ENCODE peak calls at places on chromosomes 1 and 21, in six cellular contexts. I is PC-3, H is IMR-90, B is SJCRH30, X is right cardiac atrium, Y is hepatocyte. P is an unnamed sample. For H3K4me1, the result is how much of the 10 kb centered on the place peaks cover.

GRCh38 chr21:39845581-39846130 is 21.6 kb upstream of the PCP4 start:
- DNase-seq in X (no peak), Y (peak), B (peak), H (no peak), I (no peak), P (no peak)

GRCh38 chr1:201624741-201625646 is 86.1 kb downstream of the NAV1 start:
- DNase-seq in I (peak), B (no peak), X (no peak), H (peak), Y (no peak), P (no peak)

GRCh38 chr1:173210716-173211231 is 3.6 kb upstream of the TNFSF4 start:
- DNase-seq in I (no peak), Y (peak), H (no peak), B (no peak), X (no peak), P (no peak)

GRCh38 chr1:160022330-160023310 is 9.2 kb downstream of the PIGM start:
- DNase-seq in B (no peak), Y (no peak), X (no peak), I (peak), H (no peak), P (no peak)

GRCh38 chr1:52727956-52728656 is 1.9 kb downstream of the ZYG11B start:
- DNase-seq in Y (no peak), B (no peak), H (no peak), X (no peak), I (peak), P (no peak)

GRCh38 chr1:182278144-182279054 is 113.2 kb downstream of the GLUL start:
- DNase-seq in B (no peak), X (no peak), Y (no peak), I (no peak), H (no peak), P (no peak)

GRCh38 chr1:10818262-10819197 is 22.1 kb upstream of the CASZ1 start:
- DNase-seq in I (no peak), H (no peak), X (no peak), B (no peak), Y (no peak), P (no peak)

GRCh38 chr1:232340448-232340847 is 289.5 kb downstream of the SIPA1L2 start:
- DNase-seq in I (peak), Y (no peak), B (no peak), X (no peak), H (no peak), P (no peak)

GRCh38 chr1:203776636-203777035 is 11.7 kb downstream of the LAX1 start:
- DNase-seq in X (no peak), H (no peak), B (peak), I (peak), Y (no peak), P (no peak)

GRCh38 chr1:168297019-168297418 is 16.3 kb downstream of the TBX19 start:
- DNase-seq in B (no peak), H (no peak), X (no peak), Y (no peak), I (no peak), P (no peak)

GRCh38 chr1:233561708-233562426 is 52.0 kb upstream of the KCNK1 start:
- DNase-seq in B (no peak), Y (no peak), I (peak), X (no peak), H (no peak), P (no peak)

DNA sequence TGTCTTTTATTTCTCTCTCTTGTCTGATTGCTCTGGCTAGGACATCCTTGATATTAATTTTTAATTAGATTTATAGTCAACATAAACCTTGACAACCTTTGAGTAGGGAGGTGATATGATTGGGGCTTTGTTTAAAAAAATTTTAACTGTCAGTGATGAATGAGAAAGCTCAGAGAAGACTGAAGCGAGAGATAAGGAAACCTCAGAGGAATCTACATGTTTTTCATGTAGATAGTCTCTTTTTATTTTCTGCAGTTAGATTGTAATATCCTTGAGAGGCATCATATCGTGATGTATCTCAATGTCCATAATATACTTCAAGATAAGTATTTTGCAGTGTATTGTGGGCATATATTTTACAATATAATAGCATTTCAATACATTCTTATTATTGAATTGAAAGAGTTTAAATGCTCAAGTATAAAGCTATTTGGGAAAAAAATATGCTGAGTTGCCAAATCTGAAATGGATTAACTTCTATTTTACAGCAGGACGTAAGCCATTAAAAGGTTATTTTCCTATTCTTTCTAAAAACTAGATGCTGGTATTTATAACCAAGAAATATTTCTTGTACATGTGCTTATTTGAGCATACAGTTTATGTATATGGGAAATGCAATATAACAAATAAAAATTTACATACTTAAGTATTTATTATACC is 802.4 kb upstream of the ADGRL4 start:
- DNase-seq in Y (no peak), B (no peak), H (no peak), X (no peak), I (no peak), P (no peak)
- H3K4me3 ChIP-seq in Y (no peak), B (no peak), H (no peak), X (no peak), I (no peak), P (no peak)

GRCh38 chr1:41716188-41717130 is 202.3 kb downstream of the HIVEP3 start:
- DNase-seq in B (no peak), Y (no peak), H (no peak), X (no peak), I (no peak), P (no peak)

GRCh38 chr1:41721039-41721438 is 197.7 kb downstream of the HIVEP3 start:
- DNase-seq in I (no peak), X (no peak), Y (no peak), H (no peak), B (no peak), P (no peak)

GRCh38 chr1:41719128-41719527 is 199.6 kb downstream of the HIVEP3 start:
- DNase-seq in B (no peak), I (no peak), X (no peak), H (no peak), Y (no peak), P (no peak)

GRCh38 chr1:41719590-41719989 is 199.1 kb downstream of the HIVEP3 start:
- DNase-seq in Y (no peak), B (no peak), I (no peak), H (no peak), X (no peak), P (no peak)

DNA sequence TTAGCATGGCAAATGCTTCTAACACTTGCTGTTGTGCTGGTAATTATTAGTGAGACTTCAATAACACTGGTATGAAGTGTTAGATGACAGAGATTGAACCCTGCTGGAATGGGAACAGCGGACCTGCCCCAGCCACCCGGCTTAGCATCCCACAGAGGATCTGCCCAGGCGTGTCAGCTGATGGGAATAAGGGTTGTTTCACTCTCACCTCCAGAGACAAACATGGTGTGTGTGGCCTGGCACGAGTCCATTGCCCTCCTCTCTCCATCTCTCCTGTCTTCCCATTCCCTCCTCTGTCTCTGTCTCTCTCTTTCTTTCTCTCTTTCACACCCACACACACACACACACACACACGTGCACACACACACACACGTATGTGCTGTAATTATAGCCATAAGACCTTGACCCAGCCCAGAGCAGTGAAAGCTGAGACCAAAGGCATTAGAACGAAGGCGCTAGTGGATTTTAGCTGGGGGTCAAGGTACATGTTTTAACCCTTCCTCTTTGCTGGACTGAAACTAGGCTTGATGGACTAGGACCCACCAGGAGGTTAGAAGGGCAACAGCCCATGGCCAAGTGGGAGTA is 200.2 kb downstream of the HIVEP3 start:
- DNase-seq in I (no peak), H (no peak), X (peak), Y (no peak), B (no peak), P (no peak)
- H3K4me1 ChIP-seq in I (under half), H (under half), X (under half), Y (under half), B (under half), P (under half)

DNA sequence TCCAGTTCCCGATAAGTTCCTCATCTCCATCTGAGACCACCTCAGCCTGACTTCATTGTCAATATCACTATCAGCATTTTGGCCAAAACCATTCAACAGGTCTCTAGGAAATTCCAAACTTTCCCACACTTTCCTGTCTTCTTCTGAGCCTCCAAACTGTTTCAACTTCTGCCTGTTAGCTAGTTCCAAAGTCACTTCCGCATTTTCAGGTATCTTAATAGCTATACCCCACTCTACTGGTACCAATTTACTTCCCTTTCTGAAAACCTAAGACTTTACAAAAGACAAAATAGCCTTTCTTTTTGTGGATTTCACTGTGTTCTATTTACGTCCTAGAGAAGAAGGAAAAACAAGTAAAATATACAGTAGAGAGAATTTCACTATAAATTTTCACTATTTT is 147.0 kb upstream of the FMN2 start:
- DNase-seq in X (no peak), Y (no peak), B (no peak), H (no peak), I (no peak), P (no peak)
- H3K4me3 ChIP-seq in X (no peak), Y (no peak), B (no peak), H (no peak), I (no peak), P (no peak)

GRCh38 chr1:181105134-181106021 is 16.9 kb downstream of the IER5 start:
- DNase-seq in B (peak), H (peak), X (peak), Y (peak), I (peak), P (no peak)

GRCh38 chr1:181106022-181106312 is 17.5 kb downstream of the IER5 start:
- DNase-seq in B (no peak), H (no peak), I (no peak), Y (no peak), X (no peak), P (no peak)

GRCh38 chr1:181106479-181106878 is 18.0 kb downstream of the IER5 start:
- DNase-seq in B (no peak), X (no peak), I (peak), Y (no peak), H (no peak), P (no peak)

GRCh38 chr1:181108297-181108696 is 19.8 kb downstream of the IER5 start:
- DNase-seq in H (no peak), B (no peak), Y (no peak), I (no peak), X (no peak), P (no peak)

GRCh38 chr1:181107711-181108110 is 19.2 kb downstream of the IER5 start:
- DNase-seq in H (no peak), B (no peak), Y (no peak), I (no peak), X (no peak), P (no peak)
- H3K4me1 ChIP-seq in H (under half), B (under half), Y (under half), I (half or more), X (under half), P (half or more)

DNA sequence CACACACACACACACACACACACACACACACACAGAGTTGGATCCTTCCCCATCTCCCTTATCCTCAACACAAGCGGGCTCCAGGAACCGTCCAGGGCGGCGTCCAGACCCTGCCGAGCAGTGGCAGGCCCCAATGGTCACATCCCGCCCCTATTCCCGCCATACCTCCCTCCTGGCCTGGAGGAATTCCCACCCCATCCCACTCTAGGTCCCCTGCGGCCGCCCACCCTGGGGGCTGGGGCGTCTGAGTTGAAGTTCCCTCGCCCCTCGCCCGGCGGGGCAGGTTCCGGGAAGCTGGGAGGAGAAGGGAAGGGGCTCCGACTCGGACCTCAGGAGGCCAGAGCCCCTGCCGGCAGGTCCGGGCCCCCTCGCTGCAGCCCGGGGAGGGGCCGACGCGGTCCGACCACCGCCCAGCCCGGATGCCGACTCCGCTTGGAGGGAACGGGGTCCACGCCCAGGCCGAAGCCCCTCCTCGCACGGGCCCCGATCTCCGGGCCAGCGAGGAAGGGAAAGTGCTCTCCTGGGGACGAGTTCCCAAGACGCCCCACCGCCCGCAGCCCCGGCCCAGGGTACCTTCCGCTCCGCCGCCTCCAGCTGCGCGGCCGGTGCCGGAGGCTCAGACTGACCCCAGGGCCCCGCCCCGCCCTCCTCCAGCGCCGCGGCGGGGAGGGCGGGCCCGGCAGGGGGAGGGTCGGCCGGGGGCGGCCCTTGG is at the start of gene RHOC:
- DNase-seq in Y (peak), B (peak), X (peak), H (peak), I (peak), P (no peak)
- H3K4me3 ChIP-seq in Y (peak), B (peak), X (peak), H (peak), I (peak), P (peak)

GRCh38 chr1:30522031-30523004 is 201.1 kb downstream of the MATN1 start:
- DNase-seq in H (peak), I (no peak), Y (peak), X (peak), B (peak), P (no peak)

GRCh38 chr1:30525631-30525979 is 197.8 kb downstream of the MATN1 start:
- DNase-seq in Y (no peak), I (no peak), H (no peak), B (peak), X (no peak), P (no peak)

GRCh38 chr1:30521261-30521865 is 202.0 kb downstream of the MATN1 start:
- DNase-seq in H (no peak), I (no peak), X (no peak), Y (no peak), B (no peak), P (no peak)

GRCh38 chr1:30524840-30525617 is 198.4 kb downstream of the MATN1 start:
- DNase-seq in H (no peak), I (no peak), Y (no peak), B (peak), X (no peak), P (no peak)

GRCh38 chr1:30523055-30524020 is 200.0 kb downstream of the MATN1 start:
- DNase-seq in B (no peak), I (peak), X (no peak), H (peak), Y (no peak), P (no peak)
- H3K4me1 ChIP-seq in B (half or more), I (under half), X (under half), H (under half), Y (under half), P (under half)

GRCh38 chr1:235651170-235651806 is 1.7 kb upstream of the GNG4 start:
- DNase-seq in Y (no peak), X (no peak), I (no peak), H (no peak), B (no peak), P (no peak)
- H3K4me3 ChIP-seq in Y (no peak), X (no peak), I (no peak), H (no peak), B (no peak), P (no peak)

GRCh38 chr1:156900019-156900718 is 6.7 kb downstream of the PEAR1 start:
- DNase-seq in I (no peak), B (no peak), X (peak), H (peak), Y (no peak), P (no peak)
- H3K4me1 ChIP-seq in I (under half), B (under half), X (under half), H (under half), Y (under half), P (under half)

GRCh38 chr1:29893036-29893723 is 656.9 kb downstream of the PTPRU start:
- DNase-seq in Y (no peak), I (no peak), H (no peak), X (peak), B (no peak), P (no peak)
- H3K4me3 ChIP-seq in Y (no peak), I (no peak), H (no peak), X (no peak), B (no peak), P (no peak)